ENCODE peak calls at places on chromosome 16, in five cellular contexts. I is mesothelial cell of epicardium, U is lower leg skin, Q is BE2C, X is cardiac fibroblast. F is an unnamed sample.

GRCh38 chr16:81601008-81601428 is 156.4 kb downstream of the CMIP start:
- DNase-seq in Q (no peak), U (peak), I (no peak), X (peak), F (no peak)

GRCh38 chr16:25060920-25061319 is 45.8 kb upstream of the ARHGAP17 start:
- DNase-seq in Q (no peak), I (no peak), X (no peak), U (no peak), F (peak)

GRCh38 chr16:79717324-79717848 is 116.8 kb upstream of the MAF start:
- DNase-seq in I (no peak), Q (no peak), U (no peak), X (no peak), F (no peak)

GRCh38 chr16:57284206-57284951 is at the start of gene PLLP:
- DNase-seq in Q (peak), X (peak), I (no peak), U (no peak), F (peak)

GRCh38 chr16:21950782-21951521 is 2.2 kb upstream of the UQCRC2 start:
- DNase-seq in I (no peak), X (peak), Q (peak), U (no peak), F (no peak)

GRCh38 chr16:69182730-69183416 is 4.1 kb upstream of the SNTB2 start:
- DNase-seq in I (no peak), U (no peak), Q (peak), X (no peak), F (no peak)

GRCh38 chr16:7405166-7405565 is 72.5 kb downstream of the RBFOX1 start:
- DNase-seq in Q (no peak), I (no peak), X (no peak), U (no peak), F (no peak)

GRCh38 chr16:50167603-50168002 is 14.5 kb downstream of the TENT4B start:
- DNase-seq in I (no peak), Q (no peak), U (no peak), X (no peak), F (no peak)

DNA sequence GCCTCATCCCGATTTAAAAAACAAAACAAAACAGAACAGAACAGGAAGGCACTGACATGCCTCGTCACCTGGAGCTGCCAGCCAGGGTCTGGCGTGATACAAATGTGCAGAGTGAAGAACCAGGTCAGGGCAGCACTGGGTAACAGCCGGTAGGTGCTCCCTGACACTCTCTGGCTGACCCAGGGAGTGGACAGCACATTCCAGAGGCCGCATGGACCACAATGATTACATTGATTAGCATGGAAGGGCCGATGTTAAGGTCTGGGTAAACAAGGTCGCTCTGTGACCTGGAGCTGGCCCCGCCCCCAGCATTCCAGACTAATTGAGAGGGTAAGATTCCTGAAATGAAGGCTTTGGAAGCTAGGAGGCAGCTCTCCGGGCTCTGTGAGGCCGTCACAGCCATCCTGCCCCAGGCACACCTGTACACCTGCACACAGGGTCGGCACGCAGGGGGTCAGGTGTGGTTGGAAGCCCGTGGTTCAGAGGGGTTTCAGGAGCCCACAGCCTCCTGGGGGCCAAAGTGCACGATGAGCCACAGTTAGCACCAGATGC is 21.4 kb downstream of the PIEZO1 start:
- DNase-seq in I (no peak), U (no peak), Q (no peak), X (no peak), F (no peak)
- TF ChIP-seq CTCF in I (no peak), U (no peak), Q (no peak), X (no peak), F (no peak)

GRCh38 chr16:68071547-68071901 is 13.6 kb upstream of the NFATC3 start:
- DNase-seq in Q (no peak), I (no peak), U (no peak), X (no peak), F (no peak)
- TF ChIP-seq CTCF in Q (no peak), I (no peak), U (no peak), X (no peak), F (no peak)

GRCh38 chr16:62639890-62640289 is 603.7 kb upstream of the CDH8 start:
- DNase-seq in U (no peak), X (no peak), I (no peak), Q (no peak), F (no peak)
- TF ChIP-seq CTCF in U (no peak), X (no peak), I (no peak), Q (no peak), F (no peak)

GRCh38 chr16:23753908-23754593 is 775 bp upstream of the CHP2 start:
- DNase-seq in U (peak), Q (no peak), I (no peak), X (no peak), F (no peak)
- TF ChIP-seq CTCF in U (no peak), Q (no peak), I (no peak), X (no peak), F (no peak)

F was measured in D721Med.